ENCODE peak calls at places on chromosome 1, in seven cellular contexts. Q is left lung, L is H1, C is fibroblast of mammary gland, M is OCI-LY7, Y is heart right ventricle, U is astrocyte. N is an unnamed sample.

GRCh38 chr1:1089731-1090423 is 15.8 kb upstream of the RNF223 start:
- DNase-seq in Q (no peak), L (no peak), C (no peak), M (no peak), Y (no peak), U (no peak), N (no peak)

GRCh38 chr1:22339237-22339636 is 112.4 kb upstream of the ZBTB40 start:
- DNase-seq in Q (no peak), L (no peak), C (no peak), M (no peak), Y (no peak), U (no peak), N (no peak)

GRCh38 chr1:10992864-10993263 is 19.6 kb upstream of the TARDBP start:
- DNase-seq in Q (no peak), L (no peak), C (no peak), M (no peak), Y (no peak), U (no peak), N (no peak)

GRCh38 chr1:201713093-201713810 is 115.7 kb upstream of the IPO9 start:
- DNase-seq in Q (peak; percentile 89), L (no peak), C (peak; percentile 99), M (no peak), Y (peak; percentile 91), U (peak; percentile 98), N (no peak)

GRCh38 chr1:205344010-205344808 is 12.5 kb downstream of the KLHDC8A start:
- DNase-seq in Q (peak; percentile 81), L (peak; percentile 72), C (no peak), M (no peak), Y (no peak), U (no peak), N (no peak)

GRCh38 chr1:204076891-204077290 is 4.0 kb downstream of the SOX13 start:
- DNase-seq in Q (no peak), L (no peak), C (no peak), M (no peak), Y (no peak), U (no peak), N (no peak)

GRCh38 chr1:230176871-230177411 is 109.9 kb downstream of the GALNT2 start:
- DNase-seq in Q (peak; percentile 52), L (peak; percentile 42), C (peak; percentile 73), M (no peak), Y (peak; percentile 72), U (no peak), N (no peak)

GRCh38 chr1:76687324-76688018 is 179.8 kb upstream of the ST6GALNAC5 start:
- DNase-seq in Q (no peak), L (no peak), C (no peak), M (no peak), Y (no peak), U (no peak), N (no peak)

GRCh38 chr1:165112260-165112659 is 244.3 kb downstream of the LMX1A start:
- DNase-seq in Q (no peak), L (no peak), C (no peak), M (no peak), Y (no peak), U (no peak), N (no peak)

GRCh38 chr1:198577444-198577843 is 37.0 kb upstream of the ATP6V1G3 start:
- DNase-seq in Q (no peak), L (no peak), C (peak; percentile 74), M (no peak), Y (no peak), U (peak; percentile 97), N (no peak)

GRCh38 chr1:228001738-228002535 is 4.9 kb upstream of the WNT3A start:
- DNase-seq in Q (no peak), L (no peak), C (no peak), M (no peak), Y (no peak), U (no peak), N (peak; percentile 11)

GRCh38 chr1:64543831-64544230 is 73.9 kb downstream of the CACHD1 start:
- DNase-seq in Q (no peak), L (no peak), C (peak; percentile 63), M (no peak), Y (no peak), U (peak; percentile 47), N (no peak)

GRCh38 chr1:33500547-33500946 is 28.1 kb downstream of the ZSCAN20 start:
- DNase-seq in Q (no peak), L (no peak), C (no peak), M (no peak), Y (no peak), U (no peak), N (no peak)
- TF ChIP-seq CTCF in Q (no peak), L (peak; percentile 28), C (peak; percentile 28), M (peak; percentile 65), Y (no peak), U (peak; percentile 20), N (no peak)

DNA sequence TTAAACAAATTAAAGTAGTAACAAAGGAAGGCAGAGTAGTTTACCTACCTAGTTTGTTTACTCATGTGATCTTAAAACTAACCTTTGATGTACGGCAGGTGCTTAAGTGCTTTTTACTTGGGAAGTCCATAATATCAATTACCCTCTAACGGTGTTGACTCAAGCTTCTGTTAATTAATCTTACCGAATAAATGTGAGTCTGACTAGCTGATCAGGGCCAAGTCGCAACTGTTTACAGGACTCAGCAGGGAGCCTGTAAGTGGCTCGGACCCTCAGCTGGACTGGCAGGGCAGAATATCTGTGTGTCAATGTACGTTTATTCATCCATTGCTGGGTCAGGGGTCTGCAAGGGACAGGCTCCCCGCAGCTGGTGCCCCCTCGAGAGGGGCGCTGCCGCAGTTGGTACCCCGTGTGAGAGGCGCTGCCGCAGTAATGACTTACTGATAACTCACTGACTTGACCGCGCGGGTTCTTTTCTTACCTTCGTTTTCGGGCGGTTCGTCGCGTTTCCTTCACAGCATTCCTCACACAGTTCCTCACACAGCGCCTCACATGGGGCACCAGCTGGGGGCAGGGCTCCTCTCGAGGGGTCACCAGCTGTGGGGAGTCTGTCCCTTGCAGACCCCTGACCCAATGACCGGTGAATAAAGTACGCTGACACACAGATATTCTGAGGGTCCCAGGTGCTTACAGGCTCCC is 2.9 kb downstream of the FMO1 start:
- DNase-seq in Q (peak; percentile 66), L (peak; percentile 61), C (no peak), M (peak; percentile 55), Y (no peak), U (peak; percentile 35), N (no peak)
- TF ChIP-seq CTCF in Q (no peak), L (no peak), C (no peak), M (no peak), Y (no peak), U (no peak), N (no peak)

GRCh38 chr1:109134423-109134822 is 20.5 kb downstream of the ELAPOR1 start:
- DNase-seq in Q (no peak), L (no peak), C (no peak), M (peak; percentile 49), Y (no peak), U (no peak), N (no peak)
- TF ChIP-seq CTCF in Q (no peak), L (no peak), C (no peak), M (no peak), Y (no peak), U (no peak), N (no peak)

GRCh38 chr1:172979828-172980227 is 70.9 kb downstream of the TNFSF18 start:
- DNase-seq in Q (no peak), L (no peak), C (no peak), M (no peak), Y (no peak), U (no peak), N (no peak)
- TF ChIP-seq CTCF in Q (no peak), L (no peak), C (no peak), M (no peak), Y (no peak), U (no peak), N (no peak)